ENCODE peak calls at places on chromosome 14, in nine cellular contexts. One of them, this sample, is unnamed.

GRCh38 chr14:75831455-75831854 is 150.3 kb downstream of the TGFB3 start:
- DNase-seq in left ventricle myocardium inferior: peak; percentile 38
- DNase-seq in H9: no peak
- DNase-seq in thyroid gland: peak; percentile 43
- DNase-seq in K562: peak; percentile 55
- DNase-seq in A549: no peak
- DNase-seq in endothelial cell of umbilical vein: no peak
- DNase-seq in transverse colon: peak; percentile 68
- DNase-seq in lung: peak; percentile 86
- DNase-seq in this sample: peak; percentile 42

GRCh38 chr14:91693342-91693741 is 38.5 kb downstream of the CATSPERB start:
- DNase-seq in left ventricle myocardium inferior: no peak
- DNase-seq in H9: no peak
- DNase-seq in thyroid gland: no peak
- DNase-seq in K562: no peak
- DNase-seq in A549: no peak
- DNase-seq in endothelial cell of umbilical vein: no peak
- DNase-seq in transverse colon: no peak
- DNase-seq in lung: no peak
- DNase-seq in this sample: no peak

GRCh38 chr14:89378119-89378518 is 38.9 kb downstream of the FOXN3 start:
- DNase-seq in left ventricle myocardium inferior: no peak
- DNase-seq in H9: no peak
- DNase-seq in thyroid gland: no peak
- DNase-seq in K562: no peak
- DNase-seq in A549: peak; percentile 28
- DNase-seq in endothelial cell of umbilical vein: no peak
- DNase-seq in transverse colon: no peak
- DNase-seq in lung: no peak
- DNase-seq in this sample: peak; percentile 51

GRCh38 chr14:73888460-73888725 is 1.7 kb downstream of the ZNF410 start:
- DNase-seq in left ventricle myocardium inferior: no peak
- DNase-seq in H9: no peak
- DNase-seq in thyroid gland: no peak
- DNase-seq in K562: no peak
- DNase-seq in A549: no peak
- DNase-seq in endothelial cell of umbilical vein: peak; percentile 10
- DNase-seq in transverse colon: no peak
- DNase-seq in lung: no peak
- DNase-seq in this sample: no peak

GRCh38 chr14:59333668-59334067 is 131.5 kb downstream of the GPR135 start:
- DNase-seq in left ventricle myocardium inferior: no peak
- DNase-seq in H9: no peak
- DNase-seq in thyroid gland: no peak
- DNase-seq in K562: no peak
- DNase-seq in A549: no peak
- DNase-seq in endothelial cell of umbilical vein: peak; percentile 81
- DNase-seq in transverse colon: no peak
- DNase-seq in lung: peak; percentile 46
- DNase-seq in this sample: no peak

GRCh38 chr14:34875031-34875922 is at the start of gene BAZ1A:
- DNase-seq in left ventricle myocardium inferior: peak; percentile 62
- DNase-seq in H9: peak; percentile 66
- DNase-seq in thyroid gland: peak; percentile 73
- DNase-seq in K562: peak; percentile 69
- DNase-seq in A549: peak; percentile 95
- DNase-seq in endothelial cell of umbilical vein: peak; percentile 90
- DNase-seq in transverse colon: peak; percentile 76
- DNase-seq in lung: peak; percentile 57
- DNase-seq in this sample: peak; percentile 80

GRCh38 chr14:60650382-60650961 is 1.2 kb upstream of the SIX1 start:
- DNase-seq in left ventricle myocardium inferior: no peak
- DNase-seq in H9: no peak
- DNase-seq in thyroid gland: no peak
- DNase-seq in K562: no peak
- DNase-seq in A549: no peak
- DNase-seq in endothelial cell of umbilical vein: no peak
- DNase-seq in transverse colon: no peak
- DNase-seq in lung: no peak
- DNase-seq in this sample: no peak

GRCh38 chr14:80926706-80927384 is 14.7 kb downstream of the CEP128 start:
- DNase-seq in left ventricle myocardium inferior: no peak
- DNase-seq in H9: no peak
- DNase-seq in thyroid gland: no peak
- DNase-seq in K562: no peak
- DNase-seq in A549: no peak
- DNase-seq in endothelial cell of umbilical vein: no peak
- DNase-seq in transverse colon: no peak
- DNase-seq in lung: no peak
- DNase-seq in this sample: no peak

GRCh38 chr14:53542692-53543091 is 389.6 kb upstream of the DDHD1 start:
- DNase-seq in left ventricle myocardium inferior: no peak
- DNase-seq in H9: no peak
- DNase-seq in thyroid gland: peak; percentile 66
- DNase-seq in K562: no peak
- DNase-seq in A549: no peak
- DNase-seq in endothelial cell of umbilical vein: peak; percentile 99
- DNase-seq in transverse colon: no peak
- DNase-seq in lung: peak; percentile 35
- DNase-seq in this sample: peak; percentile 20

GRCh38 chr14:49464885-49465284 is 121.3 kb downstream of the RPS29 start:
- DNase-seq in left ventricle myocardium inferior: no peak
- DNase-seq in H9: peak; percentile 65
- DNase-seq in thyroid gland: no peak
- DNase-seq in K562: no peak
- DNase-seq in A549: peak; percentile 15
- DNase-seq in endothelial cell of umbilical vein: no peak
- DNase-seq in transverse colon: no peak
- DNase-seq in lung: no peak
- DNase-seq in this sample: no peak

GRCh38 chr14:23517650-23518329 is 33.8 kb downstream of the ZFHX2 start:
- DNase-seq in left ventricle myocardium inferior: no peak
- DNase-seq in H9: no peak
- DNase-seq in thyroid gland: no peak
- DNase-seq in K562: no peak
- DNase-seq in A549: no peak
- DNase-seq in endothelial cell of umbilical vein: no peak
- DNase-seq in transverse colon: no peak
- DNase-seq in lung: no peak
- DNase-seq in this sample: no peak

GRCh38 chr14:23614395-23614828 is 21.8 kb upstream of the DHRS2 start:
- DNase-seq in left ventricle myocardium inferior: no peak
- DNase-seq in H9: no peak
- DNase-seq in thyroid gland: no peak
- DNase-seq in K562: no peak
- DNase-seq in A549: no peak
- DNase-seq in endothelial cell of umbilical vein: no peak
- DNase-seq in transverse colon: no peak
- DNase-seq in lung: no peak
- DNase-seq in this sample: no peak

GRCh38 chr14:33201116-33201515 is 262.4 kb downstream of the NPAS3 start:
- DNase-seq in left ventricle myocardium inferior: no peak
- DNase-seq in H9: no peak
- DNase-seq in thyroid gland: no peak
- DNase-seq in K562: no peak
- DNase-seq in A549: no peak
- DNase-seq in endothelial cell of umbilical vein: no peak
- DNase-seq in transverse colon: no peak
- DNase-seq in lung: no peak
- DNase-seq in this sample: no peak

GRCh38 chr14:55374771-55375170 is 36.9 kb downstream of the ATG14 start:
- DNase-seq in left ventricle myocardium inferior: no peak
- DNase-seq in H9: no peak
- DNase-seq in thyroid gland: no peak
- DNase-seq in K562: no peak
- DNase-seq in A549: no peak
- DNase-seq in endothelial cell of umbilical vein: no peak
- DNase-seq in transverse colon: no peak
- DNase-seq in lung: no peak
- DNase-seq in this sample: no peak

GRCh38 chr14:85122690-85123089 is 407.3 kb upstream of the FLRT2 start:
- DNase-seq in left ventricle myocardium inferior: no peak
- DNase-seq in H9: no peak
- DNase-seq in thyroid gland: no peak
- DNase-seq in K562: no peak
- DNase-seq in A549: no peak
- DNase-seq in endothelial cell of umbilical vein: no peak
- DNase-seq in transverse colon: no peak
- DNase-seq in lung: no peak
- DNase-seq in this sample: no peak

GRCh38 chr14:104527857-104528459 is 51.6 kb upstream of the C14orf180 start:
- DNase-seq in left ventricle myocardium inferior: no peak
- DNase-seq in H9: no peak
- DNase-seq in thyroid gland: no peak
- DNase-seq in K562: no peak
- DNase-seq in A549: no peak
- DNase-seq in endothelial cell of umbilical vein: no peak
- DNase-seq in transverse colon: no peak
- DNase-seq in lung: no peak
- DNase-seq in this sample: no peak
- H3K9me3 ChIP-seq in left ventricle myocardium inferior: peaks cover 22% of the 10 kb centered on the region
- H3K9me3 ChIP-seq in H9: peaks cover 17% of the 10 kb centered on the region
- H3K9me3 ChIP-seq in thyroid gland: no peaks in the 10 kb centered on the region
- H3K9me3 ChIP-seq in K562: no peaks in the 10 kb centered on the region
- H3K9me3 ChIP-seq in A549: peaks cover 12% of the 10 kb centered on the region
- H3K9me3 ChIP-seq in endothelial cell of umbilical vein: no peaks in the 10 kb centered on the region
- H3K9me3 ChIP-seq in transverse colon: no peaks in the 10 kb centered on the region
- H3K9me3 ChIP-seq in lung: no peaks in the 10 kb centered on the region
- H3K9me3 ChIP-seq in this sample: no peaks in the 10 kb centered on the region

GRCh38 chr14:102540310-102541028 is 30.9 kb upstream of the ANKRD9 start:
- DNase-seq in left ventricle myocardium inferior: no peak
- DNase-seq in H9: no peak
- DNase-seq in thyroid gland: no peak
- DNase-seq in K562: peak; percentile 42
- DNase-seq in A549: no peak
- DNase-seq in endothelial cell of umbilical vein: no peak
- DNase-seq in transverse colon: no peak
- DNase-seq in lung: no peak
- DNase-seq in this sample: no peak

GRCh38 chr14:102541771-102542170 is 32.2 kb upstream of the ANKRD9 start:
- DNase-seq in left ventricle myocardium inferior: no peak
- DNase-seq in H9: peak; percentile 66
- DNase-seq in thyroid gland: no peak
- DNase-seq in K562: no peak
- DNase-seq in A549: no peak
- DNase-seq in endothelial cell of umbilical vein: no peak
- DNase-seq in transverse colon: no peak
- DNase-seq in lung: no peak
- DNase-seq in this sample: no peak

GRCh38 chr14:102539544-102540309 is 30.2 kb upstream of the ANKRD9 start:
- DNase-seq in left ventricle myocardium inferior: peak; percentile 72
- DNase-seq in H9: no peak
- DNase-seq in thyroid gland: no peak
- DNase-seq in K562: peak; percentile 67
- DNase-seq in A549: no peak
- DNase-seq in endothelial cell of umbilical vein: no peak
- DNase-seq in transverse colon: no peak
- DNase-seq in lung: no peak
- DNase-seq in this sample: peak; percentile 65

GRCh38 chr14:102537981-102538597 is 28.5 kb upstream of the ANKRD9 start:
- DNase-seq in left ventricle myocardium inferior: no peak
- DNase-seq in H9: no peak
- DNase-seq in thyroid gland: no peak
- DNase-seq in K562: no peak
- DNase-seq in A549: no peak
- DNase-seq in endothelial cell of umbilical vein: no peak
- DNase-seq in transverse colon: no peak
- DNase-seq in lung: no peak
- DNase-seq in this sample: no peak

GRCh38 chr14:102538598-102539543 is 29.3 kb upstream of the ANKRD9 start:
- DNase-seq in left ventricle myocardium inferior: no peak
- DNase-seq in H9: no peak
- DNase-seq in thyroid gland: no peak
- DNase-seq in K562: peak; percentile 82
- DNase-seq in A549: no peak
- DNase-seq in endothelial cell of umbilical vein: no peak
- DNase-seq in transverse colon: no peak
- DNase-seq in lung: no peak
- DNase-seq in this sample: no peak
- H3K9me3 ChIP-seq in left ventricle myocardium inferior: no peaks in the 10 kb centered on the region
- H3K9me3 ChIP-seq in H9: no peaks in the 10 kb centered on the region
- H3K9me3 ChIP-seq in thyroid gland: no peaks in the 10 kb centered on the region
- H3K9me3 ChIP-seq in K562: no peaks in the 10 kb centered on the region
- H3K9me3 ChIP-seq in A549: no peaks in the 10 kb centered on the region
- H3K9me3 ChIP-seq in endothelial cell of umbilical vein: no peaks in the 10 kb centered on the region
- H3K9me3 ChIP-seq in transverse colon: no peaks in the 10 kb centered on the region
- H3K9me3 ChIP-seq in lung: no peaks in the 10 kb centered on the region
- H3K9me3 ChIP-seq in this sample: no peaks in the 10 kb centered on the region

GRCh38 chr14:79437951-79438350 is 773.4 kb downstream of the DIO2 start:
- DNase-seq in left ventricle myocardium inferior: no peak
- DNase-seq in H9: no peak
- DNase-seq in thyroid gland: no peak
- DNase-seq in K562: no peak
- DNase-seq in A549: no peak
- DNase-seq in endothelial cell of umbilical vein: no peak
- DNase-seq in transverse colon: no peak
- DNase-seq in lung: no peak
- DNase-seq in this sample: no peak

GRCh38 chr14:79443602-79444001 is 767.7 kb downstream of the DIO2 start:
- DNase-seq in left ventricle myocardium inferior: no peak
- DNase-seq in H9: no peak
- DNase-seq in thyroid gland: no peak
- DNase-seq in K562: no peak
- DNase-seq in A549: no peak
- DNase-seq in endothelial cell of umbilical vein: no peak
- DNase-seq in transverse colon: no peak
- DNase-seq in lung: no peak
- DNase-seq in this sample: no peak

GRCh38 chr14:79438696-79439342 is 772.5 kb downstream of the DIO2 start:
- DNase-seq in left ventricle myocardium inferior: no peak
- DNase-seq in H9: no peak
- DNase-seq in thyroid gland: no peak
- DNase-seq in K562: no peak
- DNase-seq in A549: no peak
- DNase-seq in endothelial cell of umbilical vein: no peak
- DNase-seq in transverse colon: no peak
- DNase-seq in lung: no peak
- DNase-seq in this sample: no peak

GRCh38 chr14:79442776-79443175 is 768.5 kb downstream of the DIO2 start:
- DNase-seq in left ventricle myocardium inferior: no peak
- DNase-seq in H9: no peak
- DNase-seq in thyroid gland: no peak
- DNase-seq in K562: no peak
- DNase-seq in A549: no peak
- DNase-seq in endothelial cell of umbilical vein: no peak
- DNase-seq in transverse colon: no peak
- DNase-seq in lung: no peak
- DNase-seq in this sample: no peak
- H3K9me3 ChIP-seq in left ventricle myocardium inferior: no peaks in the 10 kb centered on the region
- H3K9me3 ChIP-seq in H9: no peaks in the 10 kb centered on the region
- H3K9me3 ChIP-seq in thyroid gland: no peaks in the 10 kb centered on the region
- H3K9me3 ChIP-seq in K562: no peaks in the 10 kb centered on the region
- H3K9me3 ChIP-seq in A549: no peaks in the 10 kb centered on the region
- H3K9me3 ChIP-seq in endothelial cell of umbilical vein: no peaks in the 10 kb centered on the region
- H3K9me3 ChIP-seq in transverse colon: no peaks in the 10 kb centered on the region
- H3K9me3 ChIP-seq in lung: no peaks in the 10 kb centered on the region
- H3K9me3 ChIP-seq in this sample: no peaks in the 10 kb centered on the region

DNA sequence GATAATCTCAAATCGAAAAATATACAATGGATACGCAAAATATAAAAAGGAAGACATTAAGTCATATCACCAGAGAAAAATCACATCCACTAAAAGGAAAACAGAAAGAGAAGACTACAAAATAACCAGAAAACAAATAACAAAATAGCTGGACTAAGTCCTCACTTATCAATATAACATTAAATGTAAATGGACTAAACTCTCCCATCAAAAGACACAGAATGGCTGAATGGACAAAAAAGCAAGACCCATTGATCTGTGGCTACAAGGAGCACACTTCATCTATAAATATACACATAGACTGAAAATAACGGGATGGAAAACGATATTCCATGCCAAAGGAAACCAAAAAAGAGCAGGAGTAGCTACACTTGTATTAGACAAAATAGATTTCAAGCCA is 161.0 kb upstream of the PRKD1 start:
- DNase-seq in left ventricle myocardium inferior: no peak
- DNase-seq in H9: no peak
- DNase-seq in thyroid gland: no peak
- DNase-seq in K562: no peak
- DNase-seq in A549: no peak
- DNase-seq in endothelial cell of umbilical vein: no peak
- DNase-seq in transverse colon: no peak
- DNase-seq in lung: no peak
- DNase-seq in this sample: no peak
- H3K9me3 ChIP-seq in left ventricle myocardium inferior: peaks cover 65% of the 10 kb centered on the region
- H3K9me3 ChIP-seq in H9: peaks cover 26% of the 10 kb centered on the region
- H3K9me3 ChIP-seq in thyroid gland: no peaks in the 10 kb centered on the region
- H3K9me3 ChIP-seq in K562: no peaks in the 10 kb centered on the region
- H3K9me3 ChIP-seq in A549: no peaks in the 10 kb centered on the region
- H3K9me3 ChIP-seq in endothelial cell of umbilical vein: no peaks in the 10 kb centered on the region
- H3K9me3 ChIP-seq in transverse colon: peaks cover 7% of the 10 kb centered on the region
- H3K9me3 ChIP-seq in lung: peaks cover 14% of the 10 kb centered on the region
- H3K9me3 ChIP-seq in this sample: no peaks in the 10 kb centered on the region

This sample was measured in testis.